ENCODE peak calls at places on chromosome 6, in five cellular contexts. One of them, this sample, is unnamed.

GRCh38 chr6:154277578-154278128 is 79.0 kb downstream of the IPCEF1 start:
- DNase-seq in H1: no peak
- DNase-seq in breast epithelium: no peak
- DNase-seq in GM12892: no peak
- DNase-seq in endothelial cell of umbilical vein: no peak
- DNase-seq in this sample: no peak

GRCh38 chr6:109087661-109088264 is 6.9 kb downstream of the SESN1 start:
- DNase-seq in endothelial cell of umbilical vein: no peak
- DNase-seq in GM12892: no peak
- DNase-seq in H1: no peak
- DNase-seq in breast epithelium: no peak
- DNase-seq in this sample: no peak

GRCh38 chr6:83309344-83309743 is 116.2 kb downstream of the RWDD2A start:
- DNase-seq in breast epithelium: no peak
- DNase-seq in endothelial cell of umbilical vein: no peak
- DNase-seq in H1: no peak
- DNase-seq in GM12892: no peak
- DNase-seq in this sample: no peak

GRCh38 chr6:158737710-158738615 is 81.2 kb downstream of the EZR start:
- DNase-seq in GM12892: no peak
- DNase-seq in H1: no peak
- DNase-seq in endothelial cell of umbilical vein: no peak
- DNase-seq in breast epithelium: no peak
- DNase-seq in this sample: no peak

GRCh38 chr6:30127238-30128093 is 8.5 kb upstream of the TRIM40 start:
- DNase-seq in endothelial cell of umbilical vein: no peak
- DNase-seq in breast epithelium: no peak
- DNase-seq in H1: peak
- DNase-seq in GM12892: no peak
- DNase-seq in this sample: no peak

GRCh38 chr6:78487401-78487800 is 379.9 kb upstream of the IRAK1BP1 start:
- DNase-seq in H1: no peak
- DNase-seq in GM12892: no peak
- DNase-seq in endothelial cell of umbilical vein: peak
- DNase-seq in breast epithelium: no peak
- DNase-seq in this sample: no peak

GRCh38 chr6:159761135-159761872 is 541 bp upstream of the ACAT2 start:
- DNase-seq in endothelial cell of umbilical vein: peak
- DNase-seq in breast epithelium: no peak
- DNase-seq in H1: peak
- DNase-seq in GM12892: no peak
- DNase-seq in this sample: peak

GRCh38 chr6:27871919-27872633 is 40.1 kb downstream of the OR2B2 start:
- DNase-seq in H1: peak
- DNase-seq in endothelial cell of umbilical vein: peak
- DNase-seq in GM12892: peak
- DNase-seq in breast epithelium: peak
- DNase-seq in this sample: peak

GRCh38 chr6:25042599-25042936 is 106.8 kb upstream of the RIPOR2 start:
- DNase-seq in endothelial cell of umbilical vein: no peak
- DNase-seq in H1: no peak
- DNase-seq in breast epithelium: no peak
- DNase-seq in GM12892: no peak
- DNase-seq in this sample: no peak

GRCh38 chr6:169250660-169251059 is 3.0 kb downstream of the THBS2 start:
- DNase-seq in breast epithelium: no peak
- DNase-seq in H1: no peak
- DNase-seq in endothelial cell of umbilical vein: no peak
- DNase-seq in GM12892: no peak
- DNase-seq in this sample: no peak

GRCh38 chr6:21522773-21523490 is 70.6 kb upstream of the SOX4 start:
- DNase-seq in GM12892: no peak
- DNase-seq in breast epithelium: no peak
- DNase-seq in endothelial cell of umbilical vein: no peak
- DNase-seq in H1: peak
- DNase-seq in this sample: no peak

GRCh38 chr6:45531999-45532605 is 154.4 kb upstream of the SUPT3H start:
- DNase-seq in endothelial cell of umbilical vein: no peak
- DNase-seq in H1: no peak
- DNase-seq in breast epithelium: no peak
- DNase-seq in GM12892: no peak
- DNase-seq in this sample: no peak

GRCh38 chr6:99579781-99580180 is 11.3 kb upstream of the CCNC start:
- DNase-seq in endothelial cell of umbilical vein: no peak
- DNase-seq in breast epithelium: no peak
- DNase-seq in H1: no peak
- DNase-seq in GM12892: no peak
- DNase-seq in this sample: no peak

GRCh38 chr6:163415176-163415619 is 680 bp downstream of the QKI start:
- DNase-seq in endothelial cell of umbilical vein: no peak
- DNase-seq in GM12892: peak
- DNase-seq in H1: no peak
- DNase-seq in breast epithelium: no peak
- DNase-seq in this sample: peak

GRCh38 chr6:84568971-84569370 is 195.4 kb downstream of the TBX18 start:
- DNase-seq in GM12892: no peak
- DNase-seq in endothelial cell of umbilical vein: peak
- DNase-seq in breast epithelium: no peak
- DNase-seq in H1: no peak
- DNase-seq in this sample: no peak

GRCh38 chr6:145138469-145139185 is 596.7 kb downstream of the EPM2A start:
- DNase-seq in GM12892: no peak
- DNase-seq in breast epithelium: no peak
- DNase-seq in H1: no peak
- DNase-seq in endothelial cell of umbilical vein: no peak
- DNase-seq in this sample: no peak

DNA sequence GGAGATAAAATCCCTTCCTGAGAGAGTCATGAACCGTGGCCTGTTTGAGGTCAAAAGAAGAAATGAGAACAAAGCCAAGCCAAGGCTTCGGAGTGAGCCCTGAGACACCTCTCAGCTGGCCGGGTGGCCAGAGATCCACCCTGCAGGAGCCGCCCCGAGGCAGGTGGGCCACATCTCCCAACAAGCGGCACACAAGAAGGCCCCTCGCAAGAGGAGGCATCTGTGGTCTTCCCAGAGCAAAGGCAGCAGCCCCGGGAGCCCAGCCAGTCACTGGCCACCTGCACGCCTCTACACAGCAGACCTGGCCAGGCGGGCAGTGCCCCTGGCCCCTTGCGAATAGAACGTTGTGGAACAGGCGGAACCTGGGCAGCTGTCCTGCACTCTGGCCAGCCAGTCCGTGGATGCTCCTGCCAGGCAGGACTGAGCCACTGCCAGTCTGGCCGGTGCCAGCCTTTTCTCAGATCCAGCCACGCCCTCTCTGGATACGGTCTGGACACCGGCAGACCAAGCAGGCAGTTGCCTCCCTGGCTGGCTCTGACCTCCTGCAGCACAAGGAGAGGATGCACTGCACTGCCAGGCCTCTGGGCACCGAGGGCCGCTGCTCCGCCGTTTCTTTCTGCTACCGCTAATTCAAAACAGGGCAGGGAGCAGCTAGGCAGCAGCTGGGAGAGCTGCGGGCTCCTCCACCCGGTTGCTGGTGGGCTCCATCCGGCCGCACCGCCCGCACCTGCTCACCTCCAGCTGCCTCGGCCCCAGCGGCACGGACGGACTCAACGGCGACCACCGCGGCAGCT is 30.6 kb upstream of the AFDN start:
- DNase-seq in GM12892: no peak
- DNase-seq in endothelial cell of umbilical vein: no peak
- DNase-seq in H1: peak
- DNase-seq in breast epithelium: peak
- DNase-seq in this sample: peak
- TF ChIP-seq POLR2AphosphoS5 in GM12892: no peak
- TF ChIP-seq POLR2AphosphoS5 in endothelial cell of umbilical vein: no peak
- TF ChIP-seq POLR2AphosphoS5 in H1: no peak
- TF ChIP-seq POLR2AphosphoS5 in breast epithelium: no peak
- TF ChIP-seq POLR2AphosphoS5 in this sample: peak

GRCh38 chr6:41445268-41445667 is 100.9 kb upstream of the FOXP4 start:
- DNase-seq in GM12892: no peak
- DNase-seq in breast epithelium: no peak
- DNase-seq in H1: no peak
- DNase-seq in endothelial cell of umbilical vein: no peak
- DNase-seq in this sample: no peak

GRCh38 chr6:41440958-41441357 is 105.2 kb upstream of the FOXP4 start:
- DNase-seq in endothelial cell of umbilical vein: no peak
- DNase-seq in GM12892: no peak
- DNase-seq in H1: no peak
- DNase-seq in breast epithelium: no peak
- DNase-seq in this sample: no peak

GRCh38 chr6:41443616-41444525 is 102.3 kb upstream of the FOXP4 start:
- DNase-seq in GM12892: no peak
- DNase-seq in H1: peak
- DNase-seq in breast epithelium: no peak
- DNase-seq in endothelial cell of umbilical vein: no peak
- DNase-seq in this sample: no peak

GRCh38 chr6:41441598-41442205 is 104.5 kb upstream of the FOXP4 start:
- DNase-seq in GM12892: no peak
- DNase-seq in breast epithelium: no peak
- DNase-seq in endothelial cell of umbilical vein: no peak
- DNase-seq in H1: no peak
- DNase-seq in this sample: no peak

DNA sequence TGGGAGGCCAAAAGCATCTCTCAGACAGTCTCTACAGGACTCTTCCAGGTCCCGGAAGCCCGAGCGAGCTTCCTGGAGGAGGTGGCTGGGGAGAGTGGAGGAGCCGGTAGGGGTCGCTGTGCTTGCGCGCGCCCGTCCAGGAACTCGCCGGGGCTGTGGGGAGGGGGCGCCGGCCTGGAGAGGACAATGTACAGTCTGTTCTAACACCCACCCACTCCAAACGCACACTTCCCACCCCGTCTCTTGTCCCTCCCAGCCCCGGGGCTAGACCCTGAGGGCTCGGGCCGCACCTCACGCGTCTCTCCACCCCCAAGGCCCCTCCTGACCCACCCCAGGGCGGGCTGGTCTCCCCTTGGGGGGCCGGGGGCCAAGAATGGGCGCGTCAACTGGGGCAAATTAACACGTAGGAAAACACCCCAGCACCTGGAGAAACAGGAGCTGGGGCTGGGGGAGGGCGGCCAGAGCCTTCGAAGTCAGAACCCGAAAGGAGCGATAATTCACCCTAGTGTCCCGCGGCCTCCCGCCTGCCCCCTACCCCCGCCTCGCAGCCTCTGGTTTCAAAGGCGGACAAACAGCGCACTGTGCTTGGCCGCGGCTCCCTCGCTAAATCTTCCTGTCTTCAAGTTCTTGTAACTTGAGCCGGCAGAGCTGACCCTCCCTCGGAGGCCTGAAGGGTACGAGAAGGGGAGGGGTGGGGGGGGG is 103.2 kb upstream of the FOXP4 start:
- DNase-seq in H1: peak
- DNase-seq in endothelial cell of umbilical vein: no peak
- DNase-seq in breast epithelium: no peak
- DNase-seq in GM12892: no peak
- DNase-seq in this sample: no peak
- TF ChIP-seq POLR2AphosphoS5 in H1: no peak
- TF ChIP-seq POLR2AphosphoS5 in endothelial cell of umbilical vein: no peak
- TF ChIP-seq POLR2AphosphoS5 in breast epithelium: no peak
- TF ChIP-seq POLR2AphosphoS5 in GM12892: no peak
- TF ChIP-seq POLR2AphosphoS5 in this sample: no peak

GRCh38 chr6:43887906-43888683 is 118.1 kb downstream of the VEGFA start:
- DNase-seq in GM12892: no peak
- DNase-seq in breast epithelium: no peak
- DNase-seq in H1: no peak
- DNase-seq in endothelial cell of umbilical vein: no peak
- DNase-seq in this sample: peak

GRCh38 chr6:43887340-43887858 is 117.4 kb downstream of the VEGFA start:
- DNase-seq in GM12892: no peak
- DNase-seq in H1: no peak
- DNase-seq in breast epithelium: no peak
- DNase-seq in endothelial cell of umbilical vein: no peak
- DNase-seq in this sample: peak

GRCh38 chr6:43893073-43893472 is 123.1 kb downstream of the VEGFA start:
- DNase-seq in GM12892: no peak
- DNase-seq in endothelial cell of umbilical vein: no peak
- DNase-seq in breast epithelium: no peak
- DNase-seq in H1: no peak
- DNase-seq in this sample: peak

GRCh38 chr6:43890197-43891062 is 120.4 kb downstream of the VEGFA start:
- DNase-seq in GM12892: no peak
- DNase-seq in breast epithelium: no peak
- DNase-seq in endothelial cell of umbilical vein: no peak
- DNase-seq in H1: no peak
- DNase-seq in this sample: peak

DNA sequence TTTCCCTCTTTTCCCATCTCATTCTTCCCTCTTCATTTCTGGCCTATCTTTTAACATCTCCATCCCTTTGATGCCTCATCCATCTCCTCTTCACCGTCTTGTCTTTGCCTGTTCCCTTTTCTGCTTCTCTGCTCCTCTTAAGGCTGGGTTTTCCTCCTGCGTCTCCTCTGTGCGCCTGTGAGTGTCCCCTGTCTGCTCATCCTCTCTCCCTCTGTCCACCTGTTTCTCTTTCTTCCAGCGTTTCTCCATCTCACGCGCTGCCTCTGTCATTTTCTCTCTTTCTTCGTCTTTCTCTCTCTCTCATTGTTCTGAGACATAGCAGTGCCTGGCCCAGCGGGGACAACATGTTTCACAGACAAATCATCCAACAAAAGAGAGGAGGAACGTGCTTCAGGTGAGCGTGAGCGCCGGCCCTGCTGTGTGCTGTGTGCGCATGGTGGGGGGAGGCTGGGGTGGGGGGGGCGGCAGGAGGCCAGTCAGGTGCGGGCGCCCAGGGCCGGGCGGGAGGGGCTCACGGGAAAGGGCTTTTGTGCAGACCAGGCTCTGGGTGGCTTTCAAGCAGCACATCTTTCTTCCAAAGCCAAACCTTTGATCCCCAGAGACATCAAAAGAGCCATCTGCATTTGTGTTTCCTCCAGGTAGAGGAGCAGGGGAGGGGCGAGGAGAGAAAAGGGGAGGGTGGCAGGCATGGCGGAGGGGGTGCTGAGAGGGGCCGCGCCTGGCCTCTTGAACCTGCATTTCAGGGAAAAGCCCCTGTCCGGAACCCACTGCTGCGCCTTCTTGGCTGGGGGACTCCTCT is 121.3 kb downstream of the VEGFA start:
- DNase-seq in GM12892: no peak
- DNase-seq in endothelial cell of umbilical vein: no peak
- DNase-seq in H1: peak
- DNase-seq in breast epithelium: no peak
- DNase-seq in this sample: peak
- TF ChIP-seq POLR2AphosphoS5 in GM12892: no peak
- TF ChIP-seq POLR2AphosphoS5 in endothelial cell of umbilical vein: no peak
- TF ChIP-seq POLR2AphosphoS5 in H1: no peak
- TF ChIP-seq POLR2AphosphoS5 in breast epithelium: no peak
- TF ChIP-seq POLR2AphosphoS5 in this sample: no peak

GRCh38 chr6:3607599-3607998 is 143.9 kb downstream of the PXDC1 start:
- DNase-seq in H1: no peak
- DNase-seq in GM12892: no peak
- DNase-seq in endothelial cell of umbilical vein: no peak
- DNase-seq in breast epithelium: peak
- DNase-seq in this sample: no peak

GRCh38 chr6:3609388-3609787 is 142.1 kb downstream of the PXDC1 start:
- DNase-seq in endothelial cell of umbilical vein: no peak
- DNase-seq in H1: peak
- DNase-seq in breast epithelium: peak
- DNase-seq in GM12892: no peak
- DNase-seq in this sample: no peak

GRCh38 chr6:3608159-3608558 is 143.4 kb downstream of the PXDC1 start:
- DNase-seq in breast epithelium: peak
- DNase-seq in H1: no peak
- DNase-seq in GM12892: no peak
- DNase-seq in endothelial cell of umbilical vein: no peak
- DNase-seq in this sample: no peak

GRCh38 chr6:3610206-3610605 is 141.3 kb downstream of the PXDC1 start:
- DNase-seq in GM12892: no peak
- DNase-seq in breast epithelium: peak
- DNase-seq in endothelial cell of umbilical vein: peak
- DNase-seq in H1: no peak
- DNase-seq in this sample: no peak

GRCh38 chr6:3607171-3607570 is 144.3 kb downstream of the PXDC1 start:
- DNase-seq in GM12892: no peak
- DNase-seq in endothelial cell of umbilical vein: no peak
- DNase-seq in breast epithelium: peak
- DNase-seq in H1: no peak
- DNase-seq in this sample: no peak
- TF ChIP-seq POLR2AphosphoS5 in GM12892: no peak
- TF ChIP-seq POLR2AphosphoS5 in endothelial cell of umbilical vein: no peak
- TF ChIP-seq POLR2AphosphoS5 in breast epithelium: no peak
- TF ChIP-seq POLR2AphosphoS5 in H1: no peak
- TF ChIP-seq POLR2AphosphoS5 in this sample: no peak

This sample was measured in spleen.